ENCODE peak calls at places on chromosomes 7 and 10, in four cellular contexts. N is HCT116, Y is K562, A is HepG2. I is an unnamed sample.

GRCh38 chr7:157132796-157133195 is 5.9 kb upstream of the UBE3C start:
- DNase-seq in N (no peak), Y (no peak), A (no peak), I (no peak)

GRCh38 chr7:151017953-151018420 is 6.3 kb downstream of the ATG9B start:
- DNase-seq in N (no peak), Y (peak; percentile 88), A (no peak), I (peak; percentile 98)

GRCh38 chr7:116782177-116782711 is 80.1 kb upstream of the CAPZA2 start:
- DNase-seq in N (no peak), Y (no peak), A (no peak), I (no peak)

GRCh38 chr7:158567153-158567603 is 20.4 kb downstream of the PTPRN2 start:
- DNase-seq in N (no peak), Y (no peak), A (no peak), I (peak; percentile 84)

GRCh38 chr10:62805139-62806092 is 896 bp downstream of the ADO start:
- DNase-seq in N (no peak), Y (peak; percentile 44), A (peak; percentile 43), I (peak; percentile 69)

GRCh38 chr10:89481662-89482061 is 53.7 kb downstream of the SLC16A12 start:
- DNase-seq in N (no peak), Y (no peak), A (no peak), I (no peak)

GRCh38 chr7:36916619-36917018 is 192.3 kb upstream of the AOAH start:
- DNase-seq in N (no peak), Y (no peak), A (no peak), I (no peak)

GRCh38 chr10:113129117-113129516 is 179.1 kb downstream of the TCF7L2 start:
- DNase-seq in N (no peak), Y (no peak), A (no peak), I (no peak)

DNA sequence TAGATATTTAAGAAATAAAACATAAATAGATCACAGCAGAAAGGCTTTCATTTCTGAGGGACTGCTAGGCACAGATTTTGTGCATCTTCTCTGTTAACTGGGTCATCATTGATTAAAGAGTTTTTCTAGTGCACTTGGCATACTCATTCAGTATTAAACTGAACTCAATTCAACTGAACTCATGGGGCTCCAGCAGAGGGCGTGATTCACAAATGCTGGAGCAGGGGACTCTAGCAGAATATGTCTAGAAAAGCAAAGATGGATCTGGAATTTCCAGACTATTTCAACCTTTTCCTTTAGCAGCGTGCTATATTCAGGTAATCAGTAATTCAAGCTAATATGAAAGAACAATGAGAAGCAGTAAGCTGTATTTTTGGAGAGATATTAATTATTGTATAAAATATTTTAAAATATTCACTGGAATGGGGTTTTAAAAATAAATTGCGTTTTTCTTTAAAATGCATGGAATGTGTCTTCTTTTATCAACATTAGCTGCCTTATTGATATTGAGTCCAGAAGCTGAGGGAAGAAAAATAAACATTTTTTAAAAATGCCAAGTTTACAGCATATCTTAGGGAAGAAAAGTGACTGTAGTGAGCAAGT is 296.8 kb upstream of the CACNA2D1 start:
- DNase-seq in N (peak; percentile 50), Y (no peak), A (peak; percentile 28), I (peak; percentile 48)
- TF ChIP-seq ELF1 in N (no peak), Y (no peak), A (no peak), I (no peak)

GRCh38 chr7:7789551-7789988 is 71.2 kb upstream of the RPA3 start:
- DNase-seq in N (no peak), Y (no peak), A (no peak), I (no peak)
- TF ChIP-seq ELF1 in N (no peak), Y (no peak), A (no peak), I (no peak)

GRCh38 chr7:48300301-48300700 is 129.0 kb downstream of the ABCA13 start:
- DNase-seq in N (no peak), Y (no peak), A (no peak), I (no peak)

GRCh38 chr7:48298779-48299178 is 127.5 kb downstream of the ABCA13 start:
- DNase-seq in N (no peak), Y (no peak), A (no peak), I (no peak)

GRCh38 chr7:48296976-48297375 is 125.7 kb downstream of the ABCA13 start:
- DNase-seq in N (no peak), Y (no peak), A (no peak), I (no peak)

GRCh38 chr7:48301201-48301600 is 129.9 kb downstream of the ABCA13 start:
- DNase-seq in N (no peak), Y (no peak), A (no peak), I (no peak)

DNA sequence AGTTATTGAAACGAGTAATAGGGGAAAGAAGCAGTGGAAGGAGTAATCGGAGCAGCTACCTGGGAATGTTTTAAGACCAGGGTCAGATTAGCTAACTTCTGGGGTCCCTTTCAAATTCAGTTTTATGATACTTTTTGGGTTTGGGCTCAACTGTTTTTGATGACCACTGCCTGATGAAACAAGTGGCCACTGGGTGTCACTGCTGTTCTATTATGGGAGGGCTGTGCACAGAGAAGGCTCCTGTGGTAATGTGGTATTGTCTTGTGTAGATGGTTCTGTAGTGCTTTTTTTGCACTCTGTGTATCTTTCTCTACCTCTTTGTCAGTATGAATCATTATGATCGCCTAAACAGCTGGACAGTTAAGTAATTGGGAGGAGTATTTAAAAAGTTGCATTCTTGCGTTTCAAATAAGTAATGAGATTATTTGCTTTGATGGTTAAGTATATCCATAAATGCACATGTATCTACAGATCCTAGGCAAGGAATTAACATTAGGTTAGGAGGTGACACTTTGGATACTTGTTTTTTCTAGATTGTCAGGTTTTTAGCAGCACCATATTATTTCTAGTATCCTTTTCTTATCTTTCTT is 128.4 kb downstream of the ABCA13 start:
- DNase-seq in N (peak; percentile 28), Y (peak; percentile 52), A (peak; percentile 47), I (peak; percentile 68)
- TF ChIP-seq ELF1 in N (no peak), Y (no peak), A (no peak), I (no peak)

DNA sequence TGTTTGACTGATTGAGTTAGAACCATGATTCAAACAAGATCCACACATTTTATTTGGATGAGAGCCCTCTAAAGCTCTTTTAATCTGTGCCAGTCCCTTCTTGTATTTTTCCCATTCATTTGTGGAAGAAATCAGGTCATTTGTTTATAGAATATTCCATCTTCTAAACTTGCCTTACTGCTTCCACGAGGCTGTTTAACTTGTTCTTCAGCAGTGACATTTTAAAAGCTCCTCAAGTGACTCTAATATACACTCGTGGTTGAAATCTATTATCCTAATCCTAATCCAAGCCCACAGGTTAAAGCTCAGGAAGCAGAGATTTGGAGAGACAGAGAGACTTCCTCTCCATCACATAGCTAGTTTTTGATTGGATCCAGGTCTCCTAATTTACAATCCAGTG is 155.5 kb upstream of the SVIL start:
- DNase-seq in N (no peak), Y (no peak), A (no peak), I (no peak)
- TF ChIP-seq ELF1 in N (no peak), Y (no peak), A (no peak), I (no peak)

I was measured in SK-N-SH.